ENCODE peak calls at places on chromosomes 12 and 14, in nine cellular contexts. One of them, this sample, is unnamed.

GRCh38 chr14:68719634-68720384 is 73.1 kb downstream of the ZFP36L1 start:
- DNase-seq in GM06990: no peak
- DNase-seq in activated gamma-delta T cell treated with Interleukin-2 at 50 U/mL for 16 hours: peak; percentile 9
- DNase-seq in NCI-H187: no peak
- DNase-seq in sigmoid colon: no peak
- DNase-seq in amniotic stem cell: no peak
- DNase-seq in RWPE1: no peak
- DNase-seq in H4: no peak
- DNase-seq in small intestine: peak; percentile 55
- DNase-seq in this sample: no peak

GRCh38 chr12:27048822-27049752 is 26.7 kb downstream of the MED21 start:
- DNase-seq in amniotic stem cell: peak; percentile 37
- DNase-seq in H4: peak; percentile 58
- DNase-seq in NCI-H187: no peak
- DNase-seq in sigmoid colon: no peak
- DNase-seq in activated gamma-delta T cell treated with Interleukin-2 at 50 U/mL for 16 hours: no peak
- DNase-seq in GM06990: no peak
- DNase-seq in small intestine: no peak
- DNase-seq in RWPE1: peak; percentile 55
- DNase-seq in this sample: no peak

GRCh38 chr14:98994571-98994970 is 277.4 kb downstream of the BCL11B start:
- DNase-seq in small intestine: peak; percentile 31
- DNase-seq in GM06990: no peak
- DNase-seq in activated gamma-delta T cell treated with Interleukin-2 at 50 U/mL for 16 hours: no peak
- DNase-seq in sigmoid colon: no peak
- DNase-seq in H4: no peak
- DNase-seq in amniotic stem cell: no peak
- DNase-seq in NCI-H187: no peak
- DNase-seq in RWPE1: no peak
- DNase-seq in this sample: no peak

GRCh38 chr12:12645485-12645884 is 33.8 kb downstream of the CREBL2 start:
- DNase-seq in H4: no peak
- DNase-seq in activated gamma-delta T cell treated with Interleukin-2 at 50 U/mL for 16 hours: peak; percentile 40
- DNase-seq in GM06990: peak; percentile 46
- DNase-seq in sigmoid colon: no peak
- DNase-seq in small intestine: peak; percentile 62
- DNase-seq in NCI-H187: no peak
- DNase-seq in amniotic stem cell: no peak
- DNase-seq in RWPE1: peak; percentile 5
- DNase-seq in this sample: no peak

GRCh38 chr14:69077841-69078240 is 75.1 kb downstream of the DCAF5 start:
- DNase-seq in small intestine: no peak
- DNase-seq in activated gamma-delta T cell treated with Interleukin-2 at 50 U/mL for 16 hours: no peak
- DNase-seq in sigmoid colon: no peak
- DNase-seq in NCI-H187: no peak
- DNase-seq in H4: no peak
- DNase-seq in GM06990: no peak
- DNase-seq in amniotic stem cell: peak; percentile 82
- DNase-seq in RWPE1: peak; percentile 50
- DNase-seq in this sample: no peak

GRCh38 chr14:85565862-85566296 is 35.9 kb downstream of the FLRT2 start:
- DNase-seq in activated gamma-delta T cell treated with Interleukin-2 at 50 U/mL for 16 hours: no peak
- DNase-seq in small intestine: no peak
- DNase-seq in amniotic stem cell: no peak
- DNase-seq in sigmoid colon: no peak
- DNase-seq in NCI-H187: no peak
- DNase-seq in RWPE1: peak; percentile 53
- DNase-seq in GM06990: no peak
- DNase-seq in H4: peak; percentile 63
- DNase-seq in this sample: no peak

GRCh38 chr12:57430117-57430930 is 519 bp downstream of the R3HDM2 start:
- DNase-seq in sigmoid colon: no peak
- DNase-seq in GM06990: no peak
- DNase-seq in H4: no peak
- DNase-seq in activated gamma-delta T cell treated with Interleukin-2 at 50 U/mL for 16 hours: peak; percentile 38
- DNase-seq in small intestine: peak; percentile 40
- DNase-seq in amniotic stem cell: no peak
- DNase-seq in NCI-H187: peak; percentile 60
- DNase-seq in RWPE1: peak; percentile 7
- DNase-seq in this sample: peak; percentile 82

GRCh38 chr12:96150442-96150841 is 43.7 kb upstream of the ELK3 start:
- DNase-seq in small intestine: no peak
- DNase-seq in H4: no peak
- DNase-seq in activated gamma-delta T cell treated with Interleukin-2 at 50 U/mL for 16 hours: no peak
- DNase-seq in NCI-H187: no peak
- DNase-seq in RWPE1: no peak
- DNase-seq in sigmoid colon: no peak
- DNase-seq in GM06990: no peak
- DNase-seq in amniotic stem cell: no peak
- DNase-seq in this sample: no peak

GRCh38 chr12:116520801-116521471 is 38.2 kb upstream of the MAP1LC3B2 start:
- DNase-seq in small intestine: no peak
- DNase-seq in activated gamma-delta T cell treated with Interleukin-2 at 50 U/mL for 16 hours: no peak
- DNase-seq in amniotic stem cell: no peak
- DNase-seq in sigmoid colon: no peak
- DNase-seq in GM06990: no peak
- DNase-seq in RWPE1: no peak
- DNase-seq in NCI-H187: no peak
- DNase-seq in H4: no peak
- DNase-seq in this sample: peak; percentile 81

GRCh38 chr12:58923781-58924180 is 3.5 kb upstream of the LRIG3 start:
- DNase-seq in sigmoid colon: no peak
- DNase-seq in activated gamma-delta T cell treated with Interleukin-2 at 50 U/mL for 16 hours: no peak
- DNase-seq in H4: no peak
- DNase-seq in NCI-H187: no peak
- DNase-seq in small intestine: peak; percentile 54
- DNase-seq in GM06990: no peak
- DNase-seq in RWPE1: no peak
- DNase-seq in amniotic stem cell: no peak
- DNase-seq in this sample: no peak

GRCh38 chr12:79367016-79367575 is 323.7 kb downstream of the PAWR start:
- DNase-seq in NCI-H187: no peak
- DNase-seq in H4: no peak
- DNase-seq in sigmoid colon: no peak
- DNase-seq in amniotic stem cell: no peak
- DNase-seq in activated gamma-delta T cell treated with Interleukin-2 at 50 U/mL for 16 hours: no peak
- DNase-seq in GM06990: no peak
- DNase-seq in RWPE1: peak; percentile 69
- DNase-seq in small intestine: no peak
- DNase-seq in this sample: no peak

GRCh38 chr14:99187858-99188257 is 84.1 kb downstream of the BCL11B start:
- DNase-seq in amniotic stem cell: no peak
- DNase-seq in small intestine: no peak
- DNase-seq in activated gamma-delta T cell treated with Interleukin-2 at 50 U/mL for 16 hours: no peak
- DNase-seq in RWPE1: no peak
- DNase-seq in GM06990: no peak
- DNase-seq in NCI-H187: no peak
- DNase-seq in sigmoid colon: no peak
- DNase-seq in H4: no peak
- DNase-seq in this sample: no peak

GRCh38 chr12:110846615-110847566 is at the start of gene CCDC63:
- DNase-seq in GM06990: peak; percentile 44
- DNase-seq in activated gamma-delta T cell treated with Interleukin-2 at 50 U/mL for 16 hours: peak; percentile 9
- DNase-seq in sigmoid colon: peak; percentile 78
- DNase-seq in H4: no peak
- DNase-seq in small intestine: peak; percentile 44
- DNase-seq in NCI-H187: no peak
- DNase-seq in amniotic stem cell: no peak
- DNase-seq in RWPE1: no peak
- DNase-seq in this sample: peak; percentile 90

GRCh38 chr14:77306406-77307098 is 14.1 kb downstream of the POMT2 start:
- DNase-seq in activated gamma-delta T cell treated with Interleukin-2 at 50 U/mL for 16 hours: no peak
- DNase-seq in RWPE1: no peak
- DNase-seq in GM06990: no peak
- DNase-seq in amniotic stem cell: no peak
- DNase-seq in sigmoid colon: no peak
- DNase-seq in H4: no peak
- DNase-seq in small intestine: no peak
- DNase-seq in NCI-H187: no peak
- DNase-seq in this sample: peak; percentile 80

GRCh38 chr12:23899434-23899833 is 50.0 kb downstream of the SOX5 start:
- DNase-seq in GM06990: no peak
- DNase-seq in H4: no peak
- DNase-seq in NCI-H187: no peak
- DNase-seq in sigmoid colon: no peak
- DNase-seq in amniotic stem cell: no peak
- DNase-seq in small intestine: no peak
- DNase-seq in activated gamma-delta T cell treated with Interleukin-2 at 50 U/mL for 16 hours: no peak
- DNase-seq in RWPE1: no peak
- DNase-seq in this sample: no peak

GRCh38 chr14:95360828-95361227 is 41.1 kb upstream of the CLMN start:
- DNase-seq in activated gamma-delta T cell treated with Interleukin-2 at 50 U/mL for 16 hours: no peak
- DNase-seq in amniotic stem cell: no peak
- DNase-seq in small intestine: no peak
- DNase-seq in NCI-H187: no peak
- DNase-seq in H4: no peak
- DNase-seq in RWPE1: no peak
- DNase-seq in sigmoid colon: no peak
- DNase-seq in GM06990: no peak
- DNase-seq in this sample: no peak

GRCh38 chr14:93797071-93797470 is 8.8 kb upstream of the PRIMA1 start:
- DNase-seq in amniotic stem cell: no peak
- DNase-seq in GM06990: no peak
- DNase-seq in small intestine: no peak
- DNase-seq in activated gamma-delta T cell treated with Interleukin-2 at 50 U/mL for 16 hours: no peak
- DNase-seq in NCI-H187: no peak
- DNase-seq in H4: no peak
- DNase-seq in RWPE1: no peak
- DNase-seq in sigmoid colon: no peak
- DNase-seq in this sample: no peak

GRCh38 chr12:79251356-79251755 is 386.8 kb downstream of the SYT1 start:
- DNase-seq in RWPE1: peak; percentile 1
- DNase-seq in amniotic stem cell: no peak
- DNase-seq in H4: no peak
- DNase-seq in GM06990: no peak
- DNase-seq in NCI-H187: no peak
- DNase-seq in small intestine: no peak
- DNase-seq in activated gamma-delta T cell treated with Interleukin-2 at 50 U/mL for 16 hours: no peak
- DNase-seq in sigmoid colon: no peak
- DNase-seq in this sample: no peak

GRCh38 chr12:15168279-15168678 is 52.9 kb downstream of the RERG start:
- DNase-seq in GM06990: no peak
- DNase-seq in H4: no peak
- DNase-seq in sigmoid colon: no peak
- DNase-seq in activated gamma-delta T cell treated with Interleukin-2 at 50 U/mL for 16 hours: no peak
- DNase-seq in NCI-H187: no peak
- DNase-seq in amniotic stem cell: no peak
- DNase-seq in small intestine: no peak
- DNase-seq in RWPE1: no peak
- DNase-seq in this sample: no peak

GRCh38 chr12:131511391-131511802 is 199.5 kb upstream of the SFSWAP start:
- DNase-seq in GM06990: peak; percentile 73
- DNase-seq in RWPE1: peak; percentile 79
- DNase-seq in small intestine: peak; percentile 7
- DNase-seq in amniotic stem cell: no peak
- DNase-seq in NCI-H187: no peak
- DNase-seq in sigmoid colon: no peak
- DNase-seq in activated gamma-delta T cell treated with Interleukin-2 at 50 U/mL for 16 hours: peak; percentile 44
- DNase-seq in H4: no peak
- DNase-seq in this sample: peak; percentile 81

GRCh38 chr14:71103662-71104484 is 196.6 kb downstream of the PCNX1 start:
- DNase-seq in RWPE1: peak; percentile 57
- DNase-seq in GM06990: no peak
- DNase-seq in sigmoid colon: no peak
- DNase-seq in small intestine: peak; percentile 75
- DNase-seq in H4: peak; percentile 63
- DNase-seq in NCI-H187: peak; percentile 28
- DNase-seq in activated gamma-delta T cell treated with Interleukin-2 at 50 U/mL for 16 hours: no peak
- DNase-seq in amniotic stem cell: peak; percentile 30
- DNase-seq in this sample: no peak

GRCh38 chr14:47044841-47045240 is 393.3 kb upstream of the RPL10L start:
- DNase-seq in NCI-H187: no peak
- DNase-seq in H4: peak; percentile 35
- DNase-seq in amniotic stem cell: no peak
- DNase-seq in sigmoid colon: no peak
- DNase-seq in activated gamma-delta T cell treated with Interleukin-2 at 50 U/mL for 16 hours: no peak
- DNase-seq in small intestine: no peak
- DNase-seq in RWPE1: no peak
- DNase-seq in GM06990: no peak
- DNase-seq in this sample: peak; percentile 62

GRCh38 chr12:5577239-5577638 is 145.3 kb downstream of the NTF3 start:
- DNase-seq in small intestine: peak; percentile 63
- DNase-seq in GM06990: no peak
- DNase-seq in amniotic stem cell: no peak
- DNase-seq in activated gamma-delta T cell treated with Interleukin-2 at 50 U/mL for 16 hours: no peak
- DNase-seq in sigmoid colon: no peak
- DNase-seq in H4: no peak
- DNase-seq in RWPE1: no peak
- DNase-seq in NCI-H187: peak; percentile 38
- DNase-seq in this sample: no peak

GRCh38 chr12:1593232-1594044 is 943 bp downstream of the FBXL14 start:
- DNase-seq in GM06990: peak; percentile 78
- DNase-seq in small intestine: peak; percentile 65
- DNase-seq in activated gamma-delta T cell treated with Interleukin-2 at 50 U/mL for 16 hours: peak; percentile 41
- DNase-seq in RWPE1: peak; percentile 20
- DNase-seq in H4: peak; percentile 27
- DNase-seq in amniotic stem cell: no peak
- DNase-seq in NCI-H187: no peak
- DNase-seq in sigmoid colon: peak; percentile 78
- DNase-seq in this sample: peak; percentile 84

GRCh38 chr12:39835517-39836489 is 216.2 kb upstream of the ABCD2 start:
- DNase-seq in RWPE1: no peak
- DNase-seq in amniotic stem cell: no peak
- DNase-seq in sigmoid colon: no peak
- DNase-seq in GM06990: peak; percentile 3
- DNase-seq in small intestine: no peak
- DNase-seq in activated gamma-delta T cell treated with Interleukin-2 at 50 U/mL for 16 hours: no peak
- DNase-seq in H4: no peak
- DNase-seq in NCI-H187: no peak
- DNase-seq in this sample: no peak

GRCh38 chr12:105420659-105421240 is 90.3 kb downstream of the C12orf75 start:
- DNase-seq in small intestine: peak; percentile 67
- DNase-seq in GM06990: peak; percentile 16
- DNase-seq in H4: peak; percentile 64
- DNase-seq in NCI-H187: peak; percentile 70
- DNase-seq in amniotic stem cell: peak; percentile 53
- DNase-seq in activated gamma-delta T cell treated with Interleukin-2 at 50 U/mL for 16 hours: peak; percentile 54
- DNase-seq in sigmoid colon: peak; percentile 83
- DNase-seq in RWPE1: peak; percentile 60
- DNase-seq in this sample: peak; percentile 91

GRCh38 chr12:84497819-84498218 is 414.8 kb downstream of the SLC6A15 start:
- DNase-seq in NCI-H187: peak; percentile 18
- DNase-seq in amniotic stem cell: peak; percentile 15
- DNase-seq in sigmoid colon: no peak
- DNase-seq in GM06990: no peak
- DNase-seq in RWPE1: no peak
- DNase-seq in small intestine: no peak
- DNase-seq in H4: peak; percentile 13
- DNase-seq in activated gamma-delta T cell treated with Interleukin-2 at 50 U/mL for 16 hours: no peak
- DNase-seq in this sample: no peak

GRCh38 chr14:39492267-39492666 is 60.0 kb upstream of the FBXO33 start:
- DNase-seq in RWPE1: peak; percentile 9
- DNase-seq in activated gamma-delta T cell treated with Interleukin-2 at 50 U/mL for 16 hours: no peak
- DNase-seq in amniotic stem cell: peak; percentile 27
- DNase-seq in H4: peak; percentile 21
- DNase-seq in NCI-H187: no peak
- DNase-seq in small intestine: no peak
- DNase-seq in GM06990: no peak
- DNase-seq in sigmoid colon: no peak
- DNase-seq in this sample: no peak

GRCh38 chr14:51638071-51638944 is 13.4 kb upstream of the FRMD6 start:
- DNase-seq in small intestine: no peak
- DNase-seq in H4: peak; percentile 61
- DNase-seq in RWPE1: no peak
- DNase-seq in NCI-H187: no peak
- DNase-seq in sigmoid colon: no peak
- DNase-seq in amniotic stem cell: no peak
- DNase-seq in activated gamma-delta T cell treated with Interleukin-2 at 50 U/mL for 16 hours: no peak
- DNase-seq in GM06990: no peak
- DNase-seq in this sample: peak; percentile 95

GRCh38 chr12:6553051-6553868 is 2.6 kb downstream of the IFFO1 start:
- DNase-seq in sigmoid colon: peak; percentile 91
- DNase-seq in NCI-H187: no peak
- DNase-seq in amniotic stem cell: peak; percentile 72
- DNase-seq in small intestine: no peak
- DNase-seq in H4: peak; percentile 97
- DNase-seq in GM06990: no peak
- DNase-seq in activated gamma-delta T cell treated with Interleukin-2 at 50 U/mL for 16 hours: no peak
- DNase-seq in RWPE1: no peak
- DNase-seq in this sample: no peak

GRCh38 chr12:76583301-76583700 is 23.7 kb upstream of the OSBPL8 start:
- DNase-seq in GM06990: no peak
- DNase-seq in sigmoid colon: no peak
- DNase-seq in small intestine: no peak
- DNase-seq in RWPE1: no peak
- DNase-seq in NCI-H187: no peak
- DNase-seq in amniotic stem cell: no peak
- DNase-seq in H4: no peak
- DNase-seq in activated gamma-delta T cell treated with Interleukin-2 at 50 U/mL for 16 hours: no peak
- DNase-seq in this sample: no peak

This sample was measured in islet precursor cell.